ENCODE peak calls at places on chromosomes 1 and 21, in nine cellular contexts. L, Z, M, V, K, H, Y, J and S are unnamed samples.
A peak's percentile ranks its signal among the peaks of the same experiment; 100 is the strongest.

GRCh38 chr1:115454835-115455511 is 116.9 kb upstream of the NGF start:
- DNase-seq in L (peak; percentile 69), Z (peak; percentile 23), M (peak; percentile 22), V (peak; percentile 62), K (no peak), H (peak; percentile 24), Y (peak; percentile 46), J (no peak), S (no peak)

GRCh38 chr1:177274687-177275211 is 104.0 kb downstream of the BRINP2 start:
- DNase-seq in L (peak; percentile 42), Z (peak; percentile 45), M (peak; percentile 85), V (peak; percentile 44), K (no peak), H (peak; percentile 83), Y (peak; percentile 85), J (no peak), S (no peak)

GRCh38 chr1:225596152-225596551 is 56.8 kb downstream of the ENAH start:
- DNase-seq in L (no peak), Z (no peak), M (no peak), V (no peak), K (no peak), H (peak; percentile 26), Y (no peak), J (no peak), S (no peak)

GRCh38 chr1:110291241-110292030 is 47.7 kb upstream of the RBM15 start:
- DNase-seq in L (no peak), Z (no peak), M (no peak), V (no peak), K (no peak), H (no peak), Y (no peak), J (no peak), S (no peak)

GRCh38 chr1:23129846-23130245 is 38.8 kb downstream of the LUZP1 start:
- DNase-seq in L (no peak), Z (no peak), M (peak; percentile 47), V (no peak), K (no peak), H (no peak), Y (no peak), J (no peak), S (no peak)

GRCh38 chr1:11358991-11359390 is 86.0 kb downstream of the UBIAD1 start:
- DNase-seq in L (no peak), Z (no peak), M (no peak), V (no peak), K (no peak), H (no peak), Y (no peak), J (no peak), S (no peak)

GRCh38 chr1:58162952-58163550 is 383.5 kb downstream of the OMA1 start:
- DNase-seq in L (peak; percentile 33), Z (peak; percentile 26), M (peak; percentile 62), V (peak; percentile 73), K (peak; percentile 41), H (peak; percentile 70), Y (peak; percentile 63), J (no peak), S (no peak)

GRCh38 chr1:220378571-220379302 is 106.5 kb upstream of the RAB3GAP2 start:
- DNase-seq in L (no peak), Z (no peak), M (no peak), V (no peak), K (no peak), H (no peak), Y (no peak), J (no peak), S (no peak)

GRCh38 chr1:203390298-203390697 is 39.4 kb upstream of the FMOD start:
- DNase-seq in L (no peak), Z (no peak), M (no peak), V (no peak), K (no peak), H (no peak), Y (no peak), J (no peak), S (no peak)

GRCh38 chr1:168443899-168444298 is 99.9 kb downstream of the XCL2 start:
- DNase-seq in L (no peak), Z (no peak), M (no peak), V (no peak), K (no peak), H (no peak), Y (no peak), J (no peak), S (no peak)

GRCh38 chr1:182633657-182634281 is 29.6 kb upstream of the RGS16 start:
- DNase-seq in L (no peak), Z (no peak), M (no peak), V (no peak), K (peak; percentile 52), H (no peak), Y (no peak), J (no peak), S (no peak)

GRCh38 chr21:46097826-46098286 is at the start of gene COL6A2:
- DNase-seq in L (peak; percentile 75), Z (peak; percentile 59), M (peak; percentile 59), V (peak; percentile 64), K (peak; percentile 97), H (peak; percentile 59), Y (peak; percentile 67), J (peak; percentile 73), S (peak; percentile 58)

GRCh38 chr1:75058424-75058823 is 75.8 kb upstream of the LHX8 start:
- DNase-seq in L (no peak), Z (no peak), M (no peak), V (no peak), K (no peak), H (no peak), Y (no peak), J (no peak), S (no peak)

DNA sequence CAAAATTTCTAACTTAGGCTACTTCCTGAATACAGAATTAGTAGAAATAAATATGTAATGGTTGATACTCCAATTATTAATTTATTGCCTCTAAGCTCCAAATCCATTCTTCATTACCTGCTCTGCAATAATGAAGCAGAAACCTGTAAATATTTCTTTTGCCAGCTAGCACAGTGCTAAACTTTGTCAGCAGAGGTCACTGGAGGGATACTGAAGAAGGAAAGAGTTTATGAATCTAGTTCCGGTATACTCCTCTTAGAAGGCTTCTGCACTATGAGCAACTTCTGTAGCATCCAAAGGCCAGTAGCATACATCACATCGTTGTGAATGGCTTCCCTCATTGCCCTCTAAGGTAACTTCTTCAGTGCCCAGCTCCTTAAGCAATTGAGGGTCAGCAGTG is 81.0 kb upstream of the LHX8 start:
- DNase-seq in L (no peak), Z (no peak), M (no peak), V (no peak), K (no peak), H (no peak), Y (no peak), J (no peak), S (no peak)
- TF ChIP-seq CTCF in L (no peak), Z (no peak), M (no peak), V (no peak), K (peak; percentile 59), H (no peak), Y (no peak), J (no peak), S (no peak)

GRCh38 chr1:93447481-93448291 is at the start of gene FNBP1L:
- DNase-seq in L (peak; percentile 84), Z (peak; percentile 79), M (peak; percentile 75), V (peak; percentile 81), K (peak; percentile 98), H (peak; percentile 65), Y (peak; percentile 68), J (peak; percentile 80), S (peak; percentile 92)

GRCh38 chr1:93450331-93450730 is 2.4 kb downstream of the FNBP1L start:
- DNase-seq in L (no peak), Z (no peak), M (no peak), V (no peak), K (no peak), H (no peak), Y (no peak), J (peak; percentile 23), S (no peak)

GRCh38 chr1:93446837-93447451 is 974 bp upstream of the FNBP1L start:
- DNase-seq in L (no peak), Z (peak; percentile 73), M (no peak), V (peak; percentile 33), K (no peak), H (no peak), Y (no peak), J (peak; percentile 20), S (peak; percentile 72)

GRCh38 chr1:93448292-93448982 is 519 bp downstream of the FNBP1L start:
- DNase-seq in L (peak; percentile 76), Z (peak; percentile 35), M (peak; percentile 31), V (peak; percentile 65), K (peak; percentile 89), H (no peak), Y (peak; percentile 23), J (peak; percentile 53), S (peak; percentile 81)

GRCh38 chr1:93448983-93449805 is 1.3 kb downstream of the FNBP1L start:
- DNase-seq in L (no peak), Z (peak; percentile 38), M (peak; percentile 65), V (no peak), K (peak; percentile 44), H (peak; percentile 74), Y (peak; percentile 41), J (peak; percentile 18), S (peak; percentile 74)
- TF ChIP-seq CTCF in L (no peak), Z (no peak), M (no peak), V (no peak), K (peak; percentile 41), H (peak; percentile 33), Y (peak; percentile 12), J (no peak), S (no peak)

DNA sequence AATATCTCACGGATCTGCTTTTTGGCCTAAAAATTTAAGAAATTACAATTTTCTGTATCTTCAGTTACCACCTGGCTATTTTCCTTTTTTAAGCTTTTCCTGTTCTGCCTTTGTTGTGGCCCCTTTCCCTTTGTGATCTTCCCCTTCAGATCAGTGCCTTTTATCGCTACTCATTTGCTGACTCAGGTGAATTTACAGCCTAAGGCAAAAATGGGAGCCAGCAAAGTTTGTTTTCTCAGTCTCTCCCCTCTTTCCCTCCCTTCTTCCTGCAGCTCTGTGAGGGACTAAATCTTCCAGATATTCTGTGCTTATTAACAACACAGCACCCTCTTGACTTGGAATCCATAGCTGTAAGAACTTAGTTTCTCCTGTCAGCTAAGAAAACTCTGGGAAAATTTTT is 5.3 kb upstream of the PRRC2C start:
- DNase-seq in L (no peak), Z (no peak), M (no peak), V (no peak), K (no peak), H (no peak), Y (no peak), J (no peak), S (no peak)
- TF ChIP-seq CTCF in L (no peak), Z (no peak), M (no peak), V (no peak), K (no peak), H (no peak), Y (no peak), J (no peak), S (no peak)

DNA sequence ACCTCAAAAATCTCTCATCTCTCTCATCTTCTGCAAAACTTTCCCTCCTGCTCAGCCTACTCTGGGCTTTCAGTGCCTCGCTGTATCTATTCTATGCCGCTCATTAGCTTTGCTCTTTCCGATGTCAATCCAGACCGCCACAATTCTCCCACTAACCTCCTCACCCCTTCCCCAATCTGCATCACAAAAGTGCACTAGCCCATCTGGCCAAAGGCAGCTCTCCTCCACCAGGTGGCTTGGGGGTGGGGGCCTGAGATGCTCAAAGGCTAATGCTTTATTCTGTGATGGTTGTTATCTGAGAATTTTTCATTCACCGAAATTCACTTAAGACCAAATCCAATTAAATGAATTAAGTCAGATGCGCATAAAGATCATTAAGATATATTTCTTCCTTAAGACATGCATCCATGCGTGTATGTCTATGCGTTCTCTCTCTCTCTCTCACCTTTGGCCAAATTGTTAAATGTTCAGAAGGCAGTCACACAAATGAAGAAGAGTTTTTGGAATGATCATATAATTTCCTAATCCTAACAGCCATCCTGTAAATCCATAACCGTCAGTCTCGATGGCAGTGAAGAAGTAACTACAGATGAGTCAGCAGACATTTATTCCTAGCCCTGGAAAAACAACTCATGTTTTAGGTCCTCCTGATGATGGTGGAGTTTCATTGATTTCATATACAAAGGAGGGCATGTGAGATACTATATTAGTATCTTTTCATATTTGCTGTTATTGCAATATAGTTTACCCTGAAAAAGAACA is 111.3 kb downstream of the C1orf21 start:
- DNase-seq in L (no peak), Z (no peak), M (peak; percentile 22), V (no peak), K (peak; percentile 14), H (no peak), Y (no peak), J (no peak), S (no peak)
- TF ChIP-seq CTCF in L (no peak), Z (no peak), M (no peak), V (no peak), K (peak; percentile 19), H (no peak), Y (peak; percentile 4), J (no peak), S (no peak)